ENCODE peak calls at places on chromosomes 6 and 20, in four cellular contexts. One of them, this sample, is unnamed.

GRCh38 chr6:21348462-21349195 is 244.9 kb upstream of the SOX4 start:
- DNase-seq in A172: peak; percentile 89
- DNase-seq in HT1080: peak; percentile 75
- DNase-seq in NCI-H1105: no peak
- DNase-seq in this sample: no peak

GRCh38 chr6:3723966-3724365 is 27.5 kb downstream of the PXDC1 start:
- DNase-seq in HT1080: no peak
- DNase-seq in NCI-H1105: no peak
- DNase-seq in A172: no peak
- DNase-seq in this sample: no peak

GRCh38 chr6:159842035-159842434 is 42.0 kb downstream of the PNLDC1 start:
- DNase-seq in HT1080: no peak
- DNase-seq in A172: peak; percentile 8
- DNase-seq in NCI-H1105: no peak
- DNase-seq in this sample: no peak

GRCh38 chr20:62480318-62480717 is 4.5 kb upstream of the GATA5 start:
- DNase-seq in NCI-H1105: no peak
- DNase-seq in HT1080: no peak
- DNase-seq in A172: no peak
- DNase-seq in this sample: no peak

GRCh38 chr6:16292942-16293341 is 54.6 kb downstream of the GMPR start:
- DNase-seq in HT1080: no peak
- DNase-seq in A172: no peak
- DNase-seq in NCI-H1105: no peak
- DNase-seq in this sample: no peak

GRCh38 chr6:142926494-142927273 is 18.3 kb downstream of the HIVEP2 start:
- DNase-seq in HT1080: peak; percentile 70
- DNase-seq in A172: peak; percentile 61
- DNase-seq in NCI-H1105: peak; percentile 32
- DNase-seq in this sample: no peak

GRCh38 chr6:163260111-163260895 is 154.2 kb upstream of the QKI start:
- DNase-seq in HT1080: no peak
- DNase-seq in A172: no peak
- DNase-seq in NCI-H1105: peak; percentile 76
- DNase-seq in this sample: no peak

GRCh38 chr20:53827292-53827995 is 233.8 kb upstream of the ZNF217 start:
- DNase-seq in A172: peak; percentile 21
- DNase-seq in NCI-H1105: no peak
- DNase-seq in HT1080: no peak
- DNase-seq in this sample: no peak

GRCh38 chr20:4297141-4297826 is 281.9 kb upstream of the RNF24 start:
- DNase-seq in A172: peak; percentile 13
- DNase-seq in NCI-H1105: no peak
- DNase-seq in HT1080: peak; percentile 47
- DNase-seq in this sample: no peak

GRCh38 chr6:138086573-138087196 is 20.5 kb downstream of the PERP start:
- DNase-seq in NCI-H1105: peak; percentile 30
- DNase-seq in A172: peak; percentile 56
- DNase-seq in HT1080: peak; percentile 64
- DNase-seq in this sample: no peak

GRCh38 chr6:5782783-5783567 is 223.8 kb downstream of the NRN1 start:
- DNase-seq in A172: no peak
- DNase-seq in NCI-H1105: peak; percentile 87
- DNase-seq in HT1080: no peak
- DNase-seq in this sample: peak; percentile 82

GRCh38 chr20:63027425-63028389 is 20.9 kb upstream of the BHLHE23 start:
- DNase-seq in NCI-H1105: peak; percentile 22
- DNase-seq in HT1080: peak; percentile 40
- DNase-seq in A172: peak; percentile 17
- DNase-seq in this sample: peak; percentile 45

GRCh38 chr6:48994811-48995210 is 468.2 kb downstream of the MMUT start:
- DNase-seq in HT1080: peak; percentile 13
- DNase-seq in A172: no peak
- DNase-seq in NCI-H1105: no peak
- DNase-seq in this sample: no peak

GRCh38 chr6:18078875-18079274 is 43.6 kb downstream of the NHLRC1 start:
- DNase-seq in NCI-H1105: no peak
- DNase-seq in A172: no peak
- DNase-seq in HT1080: no peak
- DNase-seq in this sample: no peak

GRCh38 chr20:2655331-2656116 is 3.1 kb downstream of the NOP56 start:
- DNase-seq in A172: no peak
- DNase-seq in HT1080: no peak
- DNase-seq in NCI-H1105: no peak
- DNase-seq in this sample: no peak

GRCh38 chr20:22977047-22977785 is 57.9 kb upstream of the SSTR4 start:
- DNase-seq in HT1080: no peak
- DNase-seq in A172: no peak
- DNase-seq in NCI-H1105: no peak
- DNase-seq in this sample: no peak

GRCh38 chr6:69953491-69953890 is 87.1 kb downstream of the COL19A1 start:
- DNase-seq in NCI-H1105: peak; percentile 70
- DNase-seq in HT1080: no peak
- DNase-seq in A172: no peak
- DNase-seq in this sample: peak; percentile 90

GRCh38 chr6:16154904-16155303 is 26.0 kb downstream of the MYLIP start:
- DNase-seq in A172: no peak
- DNase-seq in HT1080: peak; percentile 52
- DNase-seq in NCI-H1105: no peak
- DNase-seq in this sample: no peak

GRCh38 chr6:138943089-138943625 is 44.9 kb downstream of the REPS1 start:
- DNase-seq in NCI-H1105: no peak
- DNase-seq in A172: no peak
- DNase-seq in HT1080: no peak
- DNase-seq in this sample: no peak

GRCh38 chr20:58583141-58583540 is 67.9 kb upstream of the APCDD1L start:
- DNase-seq in A172: no peak
- DNase-seq in HT1080: no peak
- DNase-seq in NCI-H1105: no peak
- DNase-seq in this sample: no peak

GRCh38 chr6:150857062-150857905 is 8.2 kb upstream of the MTHFD1L start:
- DNase-seq in A172: peak; percentile 96
- DNase-seq in NCI-H1105: no peak
- DNase-seq in HT1080: peak; percentile 95
- DNase-seq in this sample: no peak

GRCh38 chr6:153503810-153504209 is 372.7 kb upstream of the RGS17 start:
- DNase-seq in A172: peak; percentile 4
- DNase-seq in NCI-H1105: no peak
- DNase-seq in HT1080: no peak
- DNase-seq in this sample: no peak

GRCh38 chr6:39184906-39185580 is 44.2 kb downstream of the KCNK5 start:
- DNase-seq in A172: no peak
- DNase-seq in HT1080: no peak
- DNase-seq in NCI-H1105: no peak
- DNase-seq in this sample: no peak

GRCh38 chr6:499617-500016 is 108.1 kb downstream of the IRF4 start:
- DNase-seq in A172: no peak
- DNase-seq in HT1080: no peak
- DNase-seq in NCI-H1105: no peak
- DNase-seq in this sample: no peak

GRCh38 chr6:25315194-25315593 is 36.0 kb downstream of the CARMIL1 start:
- DNase-seq in NCI-H1105: no peak
- DNase-seq in A172: no peak
- DNase-seq in HT1080: no peak
- DNase-seq in this sample: no peak

GRCh38 chr6:48184644-48185043 is 73.6 kb upstream of the PTCHD4 start:
- DNase-seq in A172: no peak
- DNase-seq in HT1080: no peak
- DNase-seq in NCI-H1105: no peak
- DNase-seq in this sample: no peak

GRCh38 chr20:16556299-16556698 is 16.9 kb downstream of the KIF16B start:
- DNase-seq in A172: no peak
- DNase-seq in HT1080: no peak
- DNase-seq in NCI-H1105: no peak
- DNase-seq in this sample: no peak

GRCh38 chr6:163206196-163206595 is 208.3 kb upstream of the QKI start:
- DNase-seq in NCI-H1105: no peak
- DNase-seq in A172: no peak
- DNase-seq in HT1080: no peak
- DNase-seq in this sample: no peak

GRCh38 chr20:47348539-47349142 is 7.9 kb downstream of the ZMYND8 start:
- DNase-seq in A172: no peak
- DNase-seq in HT1080: no peak
- DNase-seq in NCI-H1105: no peak
- DNase-seq in this sample: no peak

GRCh38 chr20:57330998-57331397 is 1.4 kb downstream of the SPO11 start:
- DNase-seq in HT1080: no peak
- DNase-seq in A172: no peak
- DNase-seq in NCI-H1105: no peak
- DNase-seq in this sample: no peak

GRCh38 chr6:106628658-106629102 is 618 bp downstream of the RTN4IP1 start:
- DNase-seq in NCI-H1105: no peak
- DNase-seq in HT1080: no peak
- DNase-seq in A172: no peak
- DNase-seq in this sample: peak; percentile 12

GRCh38 chr6:157510329-157511188 is 129.6 kb downstream of the ZDHHC14 start:
- DNase-seq in A172: no peak
- DNase-seq in NCI-H1105: no peak
- DNase-seq in HT1080: no peak
- DNase-seq in this sample: no peak

GRCh38 chr6:170006524-170007467 is 255.4 kb downstream of the ERMARD start:
- DNase-seq in A172: no peak
- DNase-seq in HT1080: no peak
- DNase-seq in NCI-H1105: peak; percentile 91
- DNase-seq in this sample: no peak

GRCh38 chr6:13538084-13538483 is 36.3 kb upstream of the SIRT5 start:
- DNase-seq in HT1080: peak; percentile 54
- DNase-seq in A172: peak; percentile 43
- DNase-seq in NCI-H1105: no peak
- DNase-seq in this sample: peak; percentile 58

This sample was measured in NCI-H1694 treated with DMSO at 0.1 percent for 48 hours.